ENCODE peak calls at places on chromosomes 6 and 20, in nine cellular contexts. K is naive thymus-derived CD4-positive, alpha-beta T cell; V is A549; C is CD8-positive, alpha-beta T cell; N is neuronal stem cell; U is uterus; Q is cardiac muscle cell; A is HepG2; F is PC-3. D is an unnamed sample.

GRCh38 chr6:116246089-116246488 is 7.8 kb downstream of the TSPYL4 start:
- DNase-seq in K (no peak), V (no peak), C (no peak), N (no peak), U (no peak), Q (peak; percentile 76), A (no peak), F (no peak), D (no peak)

GRCh38 chr6:50889912-50890311 is 71.2 kb downstream of the TFAP2B start:
- DNase-seq in K (no peak), V (no peak), C (no peak), N (no peak), U (no peak), Q (no peak), A (no peak), F (no peak), D (no peak)

GRCh38 chr20:53698321-53698978 is 104.8 kb upstream of the ZNF217 start:
- DNase-seq in K (no peak), V (no peak), C (no peak), N (no peak), U (no peak), Q (no peak), A (no peak), F (no peak), D (no peak)

GRCh38 chr20:36120241-36120640 is 34.3 kb upstream of the EPB41L1 start:
- DNase-seq in K (no peak), V (no peak), C (no peak), N (no peak), U (no peak), Q (no peak), A (no peak), F (no peak), D (no peak)

GRCh38 chr6:151004415-151005024 is 139.0 kb downstream of the MTHFD1L start:
- DNase-seq in K (no peak), V (peak; percentile 30), C (no peak), N (no peak), U (peak; percentile 51), Q (peak; percentile 96), A (peak; percentile 59), F (peak; percentile 91), D (peak; percentile 90)

GRCh38 chr6:109760208-109760607 is 69.1 kb downstream of the FIG4 start:
- DNase-seq in K (no peak), V (no peak), C (no peak), N (no peak), U (no peak), Q (no peak), A (no peak), F (peak; percentile 75), D (no peak)

GRCh38 chr6:34234667-34235604 is 1.7 kb upstream of the HMGA1 start:
- DNase-seq in K (peak; percentile 53), V (no peak), C (no peak), N (peak; percentile 94), U (no peak), Q (no peak), A (no peak), F (no peak), D (no peak)

GRCh38 chr6:7998103-7998725 is 66.0 kb downstream of the BLOC1S5 start:
- DNase-seq in K (no peak), V (no peak), C (no peak), N (no peak), U (no peak), Q (peak; percentile 91), A (no peak), F (peak; percentile 47), D (no peak)

GRCh38 chr6:148367418-148368024 is 24.9 kb downstream of the SASH1 start:
- DNase-seq in K (no peak), V (no peak), C (no peak), N (no peak), U (peak; percentile 70), Q (peak; percentile 91), A (no peak), F (peak; percentile 9), D (no peak)

GRCh38 chr20:35122787-35123405 is 24.2 kb downstream of the EDEM2 start:
- DNase-seq in K (no peak), V (no peak), C (no peak), N (no peak), U (no peak), Q (no peak), A (no peak), F (no peak), D (no peak)

GRCh38 chr20:13119583-13119982 is 101.5 kb upstream of the ISM1 start:
- DNase-seq in K (peak; percentile 54), V (peak; percentile 29), C (peak; percentile 4), N (peak; percentile 76), U (no peak), Q (peak; percentile 76), A (peak; percentile 84), F (peak; percentile 87), D (peak; percentile 32)

GRCh38 chr20:51514836-51515235 is 27.7 kb downstream of the NFATC2 start:
- DNase-seq in K (no peak), V (no peak), C (no peak), N (no peak), U (no peak), Q (no peak), A (no peak), F (no peak), D (no peak)

GRCh38 chr6:5126214-5126613 is 41.1 kb downstream of the PPP1R3G start:
- DNase-seq in K (no peak), V (no peak), C (no peak), N (no peak), U (no peak), Q (peak; percentile 82), A (peak; percentile 43), F (no peak), D (no peak)

GRCh38 chr20:54103067-54103761 is 32.8 kb upstream of the BCAS1 start:
- DNase-seq in K (peak; percentile 28), V (no peak), C (peak; percentile 57), N (peak; percentile 47), U (peak; percentile 61), Q (peak; percentile 72), A (peak; percentile 96), F (peak; percentile 92), D (no peak)

GRCh38 chr6:11242709-11243108 is 10.2 kb upstream of the NEDD9 start:
- DNase-seq in K (no peak), V (no peak), C (no peak), N (no peak), U (no peak), Q (peak; percentile 33), A (no peak), F (no peak), D (no peak)

GRCh38 chr6:5679696-5680494 is 326.8 kb downstream of the NRN1 start:
- DNase-seq in K (no peak), V (no peak), C (no peak), N (no peak), U (no peak), Q (no peak), A (no peak), F (no peak), D (no peak)

GRCh38 chr6:85354761-85355618 is 94.9 kb upstream of the NT5E start:
- DNase-seq in K (no peak), V (peak; percentile 33), C (peak; percentile 58), N (peak; percentile 57), U (peak; percentile 73), Q (peak; percentile 81), A (peak; percentile 36), F (peak; percentile 76), D (peak; percentile 55)

GRCh38 chr6:31922942-31923341 is 4.6 kb upstream of the C2 start:
- DNase-seq in K (peak; percentile 22), V (no peak), C (no peak), N (no peak), U (peak; percentile 52), Q (peak; percentile 18), A (peak; percentile 73), F (peak; percentile 35), D (no peak)

GRCh38 chr20:38617830-38618196 is 16.2 kb downstream of the ARHGAP40 start:
- DNase-seq in K (no peak), V (no peak), C (no peak), N (no peak), U (no peak), Q (no peak), A (no peak), F (no peak), D (no peak)

GRCh38 chr20:31355981-31356380 is 12.4 kb upstream of the DEFB118 start:
- DNase-seq in K (no peak), V (no peak), C (no peak), N (no peak), U (no peak), Q (no peak), A (no peak), F (peak; percentile 3), D (no peak)
- H3K9me3 ChIP-seq in K (no peaks in the 10 kb centered on the region), V (no peaks in the 10 kb centered on the region), C (no peaks in the 10 kb centered on the region), N (no peaks in the 10 kb centered on the region), U (no peaks in the 10 kb centered on the region), Q (no peaks in the 10 kb centered on the region), A (no peaks in the 10 kb centered on the region), F (no peaks in the 10 kb centered on the region), D (no peaks in the 10 kb centered on the region)

GRCh38 chr6:27531772-27532459 is 59.0 kb upstream of the ZNF184 start:
- DNase-seq in K (no peak), V (no peak), C (no peak), N (no peak), U (no peak), Q (no peak), A (no peak), F (no peak), D (no peak)
- H3K9me3 ChIP-seq in K (no peaks in the 10 kb centered on the region), V (no peaks in the 10 kb centered on the region), C (no peaks in the 10 kb centered on the region), N (no peaks in the 10 kb centered on the region), U (no peaks in the 10 kb centered on the region), Q (no peaks in the 10 kb centered on the region), A (no peaks in the 10 kb centered on the region), F (no peaks in the 10 kb centered on the region), D (no peaks in the 10 kb centered on the region)

GRCh38 chr20:31440012-31440659 is at the start of gene DEFB123:
- DNase-seq in K (no peak), V (no peak), C (no peak), N (no peak), U (no peak), Q (no peak), A (no peak), F (no peak), D (no peak)
- H3K9me3 ChIP-seq in K (no peaks in the 10 kb centered on the region), V (no peaks in the 10 kb centered on the region), C (no peaks in the 10 kb centered on the region), N (no peaks in the 10 kb centered on the region), U (no peaks in the 10 kb centered on the region), Q (no peaks in the 10 kb centered on the region), A (no peaks in the 10 kb centered on the region), F (no peaks in the 10 kb centered on the region), D (no peaks in the 10 kb centered on the region)

DNA sequence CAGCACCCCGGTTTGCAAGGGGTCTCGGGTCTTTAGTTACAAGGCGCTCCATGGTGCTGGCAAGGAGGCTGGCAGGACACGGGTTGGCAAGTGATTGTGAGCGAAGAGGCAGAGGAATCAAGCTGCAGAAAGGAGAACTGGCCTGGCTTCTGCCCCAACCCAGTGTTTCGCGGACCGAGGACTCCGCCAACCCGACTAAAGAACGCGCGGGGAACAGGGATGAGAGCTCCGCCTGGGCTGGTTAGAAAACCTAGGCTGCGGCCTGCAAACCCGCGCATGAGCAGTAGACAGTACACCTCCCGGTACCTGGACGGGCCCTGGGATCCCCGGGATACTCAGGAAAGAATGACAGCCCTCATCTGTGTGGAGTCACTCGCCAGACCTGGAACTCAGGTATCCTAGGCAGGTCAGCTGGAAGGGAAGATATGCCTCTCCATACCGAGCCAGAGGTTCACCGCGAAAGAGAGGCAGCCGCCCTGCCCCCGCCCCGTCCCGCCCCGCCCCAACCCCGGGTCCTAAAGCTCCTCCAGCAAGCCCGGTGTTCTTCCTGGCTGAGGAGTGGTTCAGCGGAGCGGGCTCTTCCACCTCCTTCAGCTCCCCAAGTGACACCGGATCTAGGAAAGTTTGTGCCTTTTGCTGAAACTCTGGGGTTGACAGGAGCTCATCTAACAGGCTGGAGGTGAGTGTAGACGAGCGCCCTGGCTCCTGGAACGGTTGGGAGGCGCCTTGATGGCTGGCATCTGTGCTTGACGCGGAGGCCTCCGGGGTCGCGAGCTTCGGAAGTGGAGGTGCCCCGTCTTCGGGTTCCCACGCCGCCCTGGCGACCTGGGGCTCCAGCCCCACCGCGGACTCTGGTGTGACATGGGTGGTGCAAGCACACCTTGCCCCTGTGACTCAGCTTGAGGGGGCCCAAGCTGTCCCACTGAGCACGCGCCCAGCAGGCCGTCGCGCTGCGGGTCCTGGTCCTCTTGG is 1847.3 kb upstream of the DEFB115 start:
- DNase-seq in K (no peak), V (no peak), C (no peak), N (no peak), U (no peak), Q (no peak), A (no peak), F (no peak), D (no peak)
- H3K9me3 ChIP-seq in K (no peaks in the 10 kb centered on the region), V (no peaks in the 10 kb centered on the region), C (no peaks in the 10 kb centered on the region), N (no peaks in the 10 kb centered on the region), U (no peaks in the 10 kb centered on the region), Q (no peaks in the 10 kb centered on the region), A (peaks cover 40% of the 10 kb centered on the region), F (peaks cover 4% of the 10 kb centered on the region), D (no peaks in the 10 kb centered on the region)

D was measured in SK-N-MC.